ENCODE peak calls at places on chromosomes 1 and 21, in five cellular contexts. C, P, I, O and D are unnamed samples.

GRCh38 chr1:30068787-30069472 is 654.5 kb downstream of the MATN1 start:
- DNase-seq in P (no peak), C (no peak), I (no peak), O (no peak), D (no peak)

GRCh38 chr1:221891708-221892107 is 149.8 kb upstream of the DUSP10 start:
- DNase-seq in P (peak; percentile 15), C (no peak), I (no peak), O (no peak), D (no peak)

GRCh38 chr1:217562229-217562878 is 68.5 kb downstream of the GPATCH2 start:
- DNase-seq in C (no peak), O (no peak), I (no peak), P (no peak), D (no peak)

GRCh38 chr1:38829368-38829767 is 30.2 kb downstream of the RRAGC start:
- DNase-seq in I (no peak), C (no peak), O (no peak), P (no peak), D (no peak)

GRCh38 chr1:153919879-153920852 is 2.6 kb downstream of the GATAD2B start:
- DNase-seq in O (peak; percentile 58), C (no peak), P (no peak), I (no peak), D (no peak)

GRCh38 chr1:25820247-25821111 is 725 bp downstream of the MTFR1L start:
- DNase-seq in C (peak; percentile 62), P (peak; percentile 38), I (peak; percentile 60), O (peak; percentile 89), D (no peak)

GRCh38 chr21:28781602-28782274 is 210.9 kb downstream of the LTN1 start:
- DNase-seq in P (no peak), I (no peak), O (peak; percentile 20), C (no peak), D (no peak)

GRCh38 chr1:234875328-234875952 is 253.2 kb downstream of the TOMM20 start:
- DNase-seq in C (peak; percentile 83), P (no peak), I (peak; percentile 73), O (no peak), D (no peak)

GRCh38 chr21:45923146-45923545 is 58.4 kb upstream of the COL6A1 start:
- DNase-seq in O (no peak), P (peak; percentile 74), C (peak; percentile 52), I (peak; percentile 47), D (no peak)

GRCh38 chr21:45929477-45929876 is 52.1 kb upstream of the COL6A1 start:
- DNase-seq in C (no peak), O (no peak), I (no peak), P (no peak), D (no peak)

GRCh38 chr21:45927032-45927431 is 54.5 kb upstream of the COL6A1 start:
- DNase-seq in P (no peak), O (no peak), C (no peak), I (no peak), D (no peak)

GRCh38 chr21:45927851-45928850 is 53.4 kb upstream of the COL6A1 start:
- DNase-seq in C (peak; percentile 8), O (no peak), P (no peak), I (no peak), D (no peak)

DNA sequence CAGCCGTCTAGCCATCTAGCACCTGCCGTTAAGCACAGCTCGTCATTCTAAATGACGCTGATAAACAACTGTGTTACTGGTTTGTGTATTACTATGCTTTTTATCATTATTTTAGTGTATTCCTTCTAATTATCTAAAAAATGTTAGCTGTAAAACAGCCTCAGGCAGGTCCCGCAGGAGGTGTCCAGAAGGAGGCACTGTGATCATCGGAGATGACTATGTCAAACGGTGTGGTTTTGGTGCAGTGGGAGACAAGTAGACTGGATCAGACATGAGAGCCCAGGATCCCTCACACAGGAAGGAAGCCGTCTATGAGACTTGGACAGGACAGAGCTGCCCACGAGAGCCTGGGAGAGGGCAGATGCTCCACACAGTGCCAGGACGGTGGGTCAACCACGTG is 55.3 kb upstream of the COL6A1 start:
- DNase-seq in I (no peak), O (no peak), C (no peak), P (no peak), D (no peak)
- TF ChIP-seq CTCF in I (no peak), O (no peak), C (no peak), P (no peak), D (no peak)

GRCh38 chr21:18970941-18971340 is 567.4 kb upstream of the TMPRSS15 start:
- DNase-seq in I (no peak), O (no peak), P (no peak), C (no peak), D (no peak)
- H3K9me3 ChIP-seq in I (peaks cover 4% of the 10 kb centered on the region), O (no peaks in the 10 kb centered on the region), P (peaks cover 6% of the 10 kb centered on the region), C (no peaks in the 10 kb centered on the region), D (no peaks in the 10 kb centered on the region)

GRCh38 chr1:5742801-5743200 is 249.4 kb downstream of the NPHP4 start:
- DNase-seq in C (peak; percentile 19), P (no peak), I (peak; percentile 22), O (no peak), D (no peak)

GRCh38 chr1:5744911-5745431 is 247.3 kb downstream of the NPHP4 start:
- DNase-seq in C (peak; percentile 4), P (no peak), O (no peak), I (peak; percentile 21), D (no peak)

GRCh38 chr1:5743435-5744095 is 248.7 kb downstream of the NPHP4 start:
- DNase-seq in O (no peak), P (no peak), C (peak; percentile 9), I (peak; percentile 13), D (no peak)

GRCh38 chr1:5745776-5746610 is 246.2 kb downstream of the NPHP4 start:
- DNase-seq in O (peak; percentile 58), I (peak; percentile 45), C (peak; percentile 72), P (peak; percentile 53), D (no peak)

DNA sequence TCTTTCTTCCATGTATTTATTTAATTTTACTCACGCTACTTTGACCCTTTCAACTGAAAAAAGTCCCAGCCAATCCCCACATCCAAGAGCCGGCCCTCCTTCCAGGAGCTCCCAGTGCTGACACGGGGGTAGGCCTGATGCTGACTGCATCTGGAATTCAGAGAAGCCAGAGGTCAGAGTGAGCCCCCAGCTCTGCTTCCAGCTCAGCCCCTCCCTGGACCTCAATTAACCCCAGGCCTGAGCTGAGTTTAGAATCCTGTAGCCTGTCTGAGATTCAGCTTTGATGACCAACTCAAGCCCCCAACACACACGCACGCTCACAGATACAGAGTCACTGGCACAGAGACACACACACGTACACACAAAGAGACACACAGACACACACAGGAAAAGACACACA is 247.9 kb downstream of the NPHP4 start:
- DNase-seq in P (no peak), I (peak; percentile 10), C (peak; percentile 3), O (no peak), D (no peak)
- H3K4me1 ChIP-seq in P (no peaks in the 10 kb centered on the region), I (no peaks in the 10 kb centered on the region), C (no peaks in the 10 kb centered on the region), O (no peaks in the 10 kb centered on the region), D (no peaks in the 10 kb centered on the region)

DNA sequence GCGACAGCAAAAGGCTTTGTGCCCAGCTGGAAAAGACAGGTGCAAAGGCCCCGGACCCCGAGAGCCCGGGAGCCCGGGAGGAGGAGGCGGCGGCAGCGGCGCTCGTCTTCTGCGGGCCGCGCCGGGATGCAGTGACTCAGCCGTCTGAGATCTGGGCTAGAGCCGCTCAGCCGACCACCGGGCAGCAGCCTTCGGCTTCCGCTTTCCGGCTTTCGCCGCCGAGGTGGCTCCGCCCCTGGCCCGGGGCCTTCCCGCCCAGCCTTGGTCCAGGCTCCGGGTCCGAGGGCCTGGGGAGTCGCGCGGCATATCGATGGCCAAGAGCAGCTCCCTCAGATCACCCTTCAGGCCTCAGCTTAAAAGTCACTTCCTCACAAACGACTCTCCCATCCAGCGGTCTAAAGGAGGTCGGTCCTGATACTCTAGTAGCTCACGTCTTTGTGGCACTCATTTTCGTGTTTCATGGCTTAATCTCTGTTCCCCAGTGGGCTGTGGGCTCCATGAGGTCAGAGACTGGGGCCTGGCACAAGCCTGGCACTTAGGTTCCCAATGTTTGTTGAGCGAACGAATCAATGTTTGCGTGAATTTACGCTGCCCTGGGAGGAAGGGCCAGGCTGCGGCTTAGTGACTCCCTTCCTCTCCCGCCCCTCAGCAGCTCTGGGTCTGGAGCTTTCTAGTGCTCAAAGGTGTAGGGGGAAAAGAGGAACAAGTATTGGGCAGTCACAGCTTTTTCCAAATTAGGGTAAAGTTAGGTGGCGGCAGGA is at the start of gene PHTF1:
- DNase-seq in O (peak; percentile 75), P (peak; percentile 71), I (peak; percentile 87), C (peak; percentile 82), D (peak; percentile 86)
- TF ChIP-seq CTCF in O (no peak), P (no peak), I (no peak), C (no peak), D (no peak)

GRCh38 chr1:76611782-76612445 is 255.4 kb upstream of the ST6GALNAC5 start:
- DNase-seq in C (no peak), P (no peak), I (no peak), O (no peak), D (no peak)
- H3K9me3 ChIP-seq in C (no peaks in the 10 kb centered on the region), P (no peaks in the 10 kb centered on the region), I (no peaks in the 10 kb centered on the region), O (no peaks in the 10 kb centered on the region), D (no peaks in the 10 kb centered on the region)